ENCODE peak calls at places on chromosomes 2 and 18, in seven cellular contexts. A is WERI-Rb-1, L is brain microvascular endothelial cell, J is kidney, Q is fibroblast of lung, D is A549, N is ovary. B is an unnamed sample.

GRCh38 chr2:187577310-187577709 is 23.1 kb upstream of the TFPI start:
- DNase-seq in A (no peak), L (no peak), J (no peak), Q (no peak), D (peak), N (no peak), B (no peak)

GRCh38 chr2:152781210-152781609 is 62.8 kb downstream of the ARL6IP6 start:
- DNase-seq in A (no peak), L (no peak), J (no peak), Q (no peak), D (no peak), N (no peak), B (no peak)

GRCh38 chr2:99940963-99941362 is 201.4 kb downstream of the AFF3 start:
- DNase-seq in A (no peak), L (peak), J (no peak), Q (peak), D (no peak), N (peak), B (no peak)

GRCh38 chr2:28300921-28301341 is 91.7 kb upstream of the FOSL2 start:
- DNase-seq in A (no peak), L (no peak), J (no peak), Q (peak), D (no peak), N (no peak), B (no peak)

GRCh38 chr2:237278593-237278992 is 135.4 kb downstream of the COL6A3 start:
- DNase-seq in A (no peak), L (no peak), J (no peak), Q (peak), D (no peak), N (peak), B (no peak)

GRCh38 chr2:70104231-70105111 is 17.2 kb downstream of the PCBP1 start:
- DNase-seq in A (peak), L (peak), J (no peak), Q (peak), D (no peak), N (peak), B (no peak)

GRCh38 chr2:88810017-88810416 is 118.5 kb downstream of the RPIA start:
- DNase-seq in A (no peak), L (no peak), J (no peak), Q (no peak), D (no peak), N (no peak), B (no peak)

GRCh38 chr2:150169230-150169629 is 318.2 kb downstream of the RND3 start:
- DNase-seq in A (no peak), L (peak), J (no peak), Q (peak), D (peak), N (no peak), B (peak)

GRCh38 chr18:77702686-77703085 is 453.0 kb downstream of the GALR1 start:
- DNase-seq in A (peak), L (peak), J (no peak), Q (peak), D (peak), N (no peak), B (no peak)

GRCh38 chr2:234673961-234674759 is 177.3 kb upstream of the ARL4C start:
- DNase-seq in A (no peak), L (no peak), J (no peak), Q (peak), D (no peak), N (no peak), B (no peak)

GRCh38 chr2:108613261-108614042 is 79.2 kb downstream of the LIMS1 start:
- DNase-seq in A (no peak), L (no peak), J (no peak), Q (no peak), D (no peak), N (no peak), B (no peak)

GRCh38 chr2:138059967-138060635 is 95.8 kb downstream of the HNMT start:
- DNase-seq in A (no peak), L (peak), J (peak), Q (peak), D (peak), N (peak), B (no peak)

GRCh38 chr2:12177052-12177994 is 430.9 kb downstream of the LPIN1 start:
- DNase-seq in A (peak), L (peak), J (peak), Q (peak), D (peak), N (peak), B (no peak)

GRCh38 chr2:182864949-182865348 is 1.5 kb downstream of the FRZB start:
- DNase-seq in A (no peak), L (no peak), J (no peak), Q (no peak), D (no peak), N (no peak), B (no peak)

GRCh38 chr2:175576270-175576669 is 394.8 kb upstream of the ATP5MC3 start:
- DNase-seq in A (no peak), L (no peak), J (no peak), Q (no peak), D (no peak), N (no peak), B (no peak)

GRCh38 chr2:200655918-200656580 is 70.2 kb downstream of the AOX1 start:
- DNase-seq in A (no peak), L (no peak), J (no peak), Q (peak), D (no peak), N (no peak), B (no peak)

GRCh38 chr2:188199716-188200128 is 92.0 kb upstream of the GULP1 start:
- DNase-seq in A (no peak), L (peak), J (no peak), Q (peak), D (peak), N (no peak), B (no peak)

GRCh38 chr18:44988821-44989587 is 308.3 kb downstream of the SETBP1 start:
- DNase-seq in A (no peak), L (no peak), J (no peak), Q (no peak), D (no peak), N (no peak), B (no peak)

GRCh38 chr2:203532957-203533695 is 2.0 kb downstream of the RAPH1 start:
- DNase-seq in A (no peak), L (peak), J (no peak), Q (peak), D (peak), N (no peak), B (no peak)

GRCh38 chr18:78698914-78699313 is 280.7 kb upstream of the SALL3 start:
- DNase-seq in A (no peak), L (no peak), J (no peak), Q (no peak), D (no peak), N (no peak), B (no peak)

GRCh38 chr2:113979172-113980128 is 89.6 kb downstream of the ACTR3 start:
- DNase-seq in A (peak), L (no peak), J (peak), Q (no peak), D (peak), N (peak), B (no peak)

GRCh38 chr2:174546519-174547506 is 50.8 kb downstream of the WIPF1 start:
- DNase-seq in A (peak), L (peak), J (no peak), Q (peak), D (peak), N (no peak), B (no peak)

GRCh38 chr2:20235655-20236302 is 10.8 kb upstream of the SDC1 start:
- DNase-seq in A (no peak), L (no peak), J (peak), Q (no peak), D (no peak), N (no peak), B (no peak)

GRCh38 chr18:41096504-41096903 is 858.5 kb upstream of the PIK3C3 start:
- DNase-seq in A (peak), L (peak), J (no peak), Q (peak), D (no peak), N (no peak), B (no peak)

GRCh38 chr2:191245869-191246531 is 796 bp downstream of the MYO1B start:
- DNase-seq in A (peak), L (peak), J (peak), Q (peak), D (peak), N (peak), B (no peak)

GRCh38 chr2:41736105-41736567 is 311.7 kb upstream of the PKDCC start:
- DNase-seq in A (no peak), L (peak), J (no peak), Q (no peak), D (no peak), N (no peak), B (no peak)

GRCh38 chr2:15675456-15676195 is 84.0 kb downstream of the DDX1 start:
- DNase-seq in A (no peak), L (no peak), J (no peak), Q (no peak), D (peak), N (no peak), B (no peak)

GRCh38 chr2:57181315-57182038 is 865.1 kb upstream of the VRK2 start:
- DNase-seq in A (no peak), L (peak), J (no peak), Q (peak), D (no peak), N (no peak), B (no peak)

GRCh38 chr18:13217971-13218375 is 587 bp upstream of the LDLRAD4 start:
- DNase-seq in A (peak), L (no peak), J (no peak), Q (no peak), D (no peak), N (peak), B (peak)

GRCh38 chr2:44879269-44880124 is 62.0 kb upstream of the SIX3 start:
- DNase-seq in A (no peak), L (no peak), J (no peak), Q (no peak), D (no peak), N (no peak), B (no peak)

GRCh38 chr18:13379930-13380665 is 161.5 kb downstream of the LDLRAD4 start:
- DNase-seq in A (no peak), L (peak), J (peak), Q (no peak), D (no peak), N (no peak), B (peak)

GRCh38 chr18:39667905-39668304 is 2102.3 kb upstream of the CELF4 start:
- DNase-seq in A (no peak), L (peak), J (no peak), Q (no peak), D (no peak), N (no peak), B (no peak)

DNA sequence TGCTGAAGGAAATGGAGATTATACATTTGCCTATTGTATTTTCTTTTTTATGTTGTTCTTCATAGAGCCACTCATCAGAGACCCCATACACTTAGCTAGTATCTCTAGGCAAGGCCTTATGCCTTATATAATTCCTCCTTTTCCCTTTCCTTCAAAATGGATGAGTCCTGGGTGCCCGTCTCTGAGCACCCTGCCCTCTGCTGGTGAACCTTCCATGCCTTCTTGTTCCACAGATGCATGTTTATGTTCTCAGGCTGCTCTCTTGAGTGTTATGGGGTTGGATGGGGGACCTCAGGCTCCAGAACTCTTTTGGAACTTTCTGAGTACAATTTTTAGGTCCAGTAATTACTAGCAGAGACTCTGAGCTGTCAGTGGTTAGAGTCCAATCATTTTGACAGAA is 368.6 kb upstream of the SPRED2 start:
- DNase-seq in A (peak), L (peak), J (no peak), Q (peak), D (peak), N (no peak), B (no peak)
- TF ChIP-seq CTCF in A (peak), L (peak), J (no peak), Q (peak), D (peak), N (no peak), B (no peak)

GRCh38 chr2:219059375-219059724 is 1.4 kb downstream of the IHH start:
- DNase-seq in A (no peak), L (no peak), J (no peak), Q (no peak), D (no peak), N (no peak), B (no peak)

GRCh38 chr2:219057709-219058540 is 2.8 kb downstream of the IHH start:
- DNase-seq in A (peak), L (peak), J (peak), Q (peak), D (peak), N (peak), B (peak)

GRCh38 chr2:219059725-219060682 is 717 bp downstream of the IHH start:
- DNase-seq in A (no peak), L (no peak), J (peak), Q (no peak), D (peak), N (no peak), B (no peak)

GRCh38 chr2:219056896-219057708 is 3.6 kb downstream of the IHH start:
- DNase-seq in A (peak), L (no peak), J (peak), Q (no peak), D (no peak), N (no peak), B (no peak)

DNA sequence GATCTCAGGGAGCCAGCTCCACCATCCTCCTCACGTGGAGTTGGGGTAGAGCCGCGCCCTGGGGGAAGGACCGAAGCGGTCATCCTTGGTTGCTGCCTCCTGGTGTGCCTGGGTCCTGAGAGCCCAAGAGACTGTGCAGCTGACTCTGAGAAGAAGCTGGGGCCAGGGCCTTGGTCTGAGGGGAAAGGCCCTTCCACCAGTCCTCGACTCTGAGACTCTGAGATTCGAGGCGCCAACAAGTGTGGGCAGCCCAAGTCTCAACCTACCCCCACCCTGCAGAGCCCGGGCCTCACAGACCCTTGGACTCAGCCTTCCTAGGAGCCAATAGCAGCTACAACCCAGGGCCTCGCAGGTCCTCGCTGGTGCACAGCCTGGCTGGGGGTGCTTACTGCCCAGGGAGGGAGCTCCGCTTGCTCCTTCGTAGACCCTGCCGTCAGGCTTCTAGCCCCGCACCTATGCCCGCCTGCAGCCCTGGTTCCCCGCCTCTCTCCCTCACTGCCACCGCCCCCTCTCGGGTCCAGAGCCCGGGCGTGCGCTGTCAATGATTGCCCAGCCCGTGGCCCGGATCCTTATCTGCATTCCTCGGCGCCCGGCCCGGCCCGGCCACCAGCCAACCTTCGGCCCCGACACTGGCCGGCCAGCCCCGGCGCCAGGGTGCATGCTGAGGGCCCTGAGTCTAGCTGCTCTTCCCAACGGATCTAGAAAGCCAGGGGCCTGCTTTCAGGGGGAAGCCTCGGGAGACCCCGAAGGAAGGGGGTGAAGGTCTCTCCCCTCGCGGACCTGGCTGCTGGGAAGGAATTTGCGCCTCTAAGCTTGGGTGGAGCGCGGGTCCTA is 2.0 kb downstream of the IHH start:
- DNase-seq in A (no peak), L (no peak), J (peak), Q (no peak), D (no peak), N (no peak), B (no peak)
- H3K4me3 ChIP-seq in A (peak), L (no peak), J (peak), Q (no peak), D (peak), N (peak), B (peak)

GRCh38 chr2:43376523-43377198 is 150.3 kb upstream of the ZFP36L2 start:
- DNase-seq in A (no peak), L (no peak), J (no peak), Q (no peak), D (no peak), N (no peak), B (no peak)
- H3K27ac ChIP-seq in A (no peak), L (no peak), J (no peak), Q (no peak), D (no peak), N (no peak), B (no peak)

DNA sequence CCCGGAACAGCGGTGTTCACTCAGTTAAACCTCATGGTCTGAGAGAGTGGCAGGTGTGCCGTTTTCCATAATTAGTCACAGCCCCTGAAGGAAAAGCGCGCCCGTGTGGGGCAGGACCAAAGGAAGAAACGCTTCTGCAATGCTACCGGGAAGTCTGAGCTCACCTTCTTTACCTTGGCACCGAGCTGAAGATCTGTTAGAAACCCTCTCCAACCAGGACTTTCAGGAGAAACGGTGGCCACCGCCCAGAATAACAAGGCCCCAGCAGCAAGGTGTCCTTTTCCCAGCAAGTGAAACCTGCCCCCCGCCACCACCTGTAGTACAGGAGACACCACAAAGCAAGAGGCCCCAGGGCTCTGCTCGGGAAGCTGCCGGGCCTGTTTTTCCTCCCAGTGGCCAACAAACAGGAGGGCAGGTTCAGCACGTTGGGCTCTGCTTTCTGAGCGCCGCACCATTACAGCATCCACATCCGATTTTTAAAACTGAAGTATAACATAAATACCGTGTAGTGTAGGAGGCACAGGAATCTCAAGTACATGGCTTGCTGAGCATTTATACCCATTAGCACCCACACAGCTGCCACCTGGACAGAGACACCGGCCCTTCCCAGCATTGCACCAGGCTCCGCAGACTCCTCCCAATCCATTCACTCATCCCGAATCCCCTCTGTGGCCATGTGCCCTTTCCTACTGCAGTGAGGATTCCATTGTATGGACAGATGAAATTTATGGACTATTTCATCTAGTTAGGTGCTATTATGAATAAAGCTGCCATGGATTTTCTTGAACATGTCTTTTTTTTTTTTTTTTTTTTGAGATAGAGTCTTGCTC is 121.8 kb upstream of the RIOK3 start:
- DNase-seq in A (no peak), L (no peak), J (peak), Q (no peak), D (no peak), N (no peak), B (no peak)
- TF ChIP-seq CTCF in A (no peak), L (no peak), J (no peak), Q (no peak), D (no peak), N (no peak), B (no peak)

DNA sequence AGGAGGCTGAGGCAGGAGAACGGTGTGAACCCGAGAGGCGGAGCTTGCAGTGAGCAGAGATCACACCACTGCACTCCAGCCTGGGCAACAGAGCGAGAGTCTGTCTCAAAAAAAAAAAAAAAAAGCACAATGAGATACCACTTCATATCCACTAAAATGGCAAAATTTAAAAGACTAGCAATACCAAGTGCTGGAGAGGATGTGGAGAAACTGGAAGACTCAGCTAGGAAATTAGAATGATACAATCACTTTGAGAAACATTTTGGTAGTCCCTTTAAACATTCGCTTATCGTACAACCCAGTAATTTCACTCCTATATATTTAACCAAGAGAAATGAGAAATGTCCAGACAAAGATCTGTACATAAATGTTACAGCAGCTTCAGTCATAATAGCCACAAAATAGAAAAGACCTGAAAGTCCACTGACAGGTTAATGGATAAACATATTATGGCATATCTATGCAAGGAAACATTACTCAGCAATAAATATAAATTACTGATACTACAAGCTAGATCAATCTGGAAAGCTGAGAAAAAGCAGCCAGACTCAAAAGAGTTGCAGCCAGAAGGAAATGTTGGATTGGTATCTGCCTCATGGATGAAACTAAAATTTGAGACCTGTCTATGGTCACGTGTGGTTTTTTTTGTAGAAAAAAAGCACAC is 40.0 kb downstream of the WDSUB1 start:
- DNase-seq in A (no peak), L (no peak), J (no peak), Q (no peak), D (no peak), N (no peak), B (no peak)
- H3K4me3 ChIP-seq in A (no peak), L (no peak), J (no peak), Q (no peak), D (no peak), N (no peak), B (no peak)

GRCh38 chr18:10926565-10927194 is 222.7 kb downstream of the PIEZO2 start:
- DNase-seq in A (no peak), L (peak), J (no peak), Q (peak), D (no peak), N (peak), B (no peak)

GRCh38 chr18:10927290-10927979 is 221.9 kb downstream of the PIEZO2 start:
- DNase-seq in A (no peak), L (peak), J (no peak), Q (peak), D (no peak), N (peak), B (no peak)

GRCh38 chr18:10923671-10924070 is 225.7 kb downstream of the PIEZO2 start:
- DNase-seq in A (no peak), L (no peak), J (no peak), Q (peak), D (no peak), N (no peak), B (no peak)

GRCh38 chr18:10923225-10923624 is 226.1 kb downstream of the PIEZO2 start:
- DNase-seq in A (no peak), L (no peak), J (no peak), Q (no peak), D (no peak), N (no peak), B (no peak)

DNA sequence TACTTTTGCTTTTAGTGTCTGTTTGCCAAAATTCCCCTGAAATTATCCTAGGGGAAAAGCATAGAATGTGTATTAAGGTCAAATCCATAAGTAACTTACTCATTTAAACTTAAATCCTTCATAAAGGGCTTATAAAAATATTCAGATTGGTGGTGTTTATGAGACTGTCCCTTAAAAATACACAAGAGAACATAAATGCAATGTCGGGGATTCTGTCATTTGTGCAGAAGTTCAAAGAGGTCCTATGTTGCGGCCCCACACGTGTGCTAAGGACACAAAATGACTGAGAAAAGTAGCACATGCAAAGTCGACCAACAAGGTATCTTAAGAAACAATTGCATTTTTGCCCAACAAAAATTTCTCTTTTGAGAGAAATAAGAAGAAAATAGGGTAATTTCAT is 225.1 kb downstream of the PIEZO2 start:
- DNase-seq in A (no peak), L (no peak), J (no peak), Q (no peak), D (no peak), N (no peak), B (no peak)
- H3K27ac ChIP-seq in A (no peak), L (no peak), J (no peak), Q (no peak), D (no peak), N (no peak), B (no peak)

B was measured in coronary artery.